ENCODE peak calls at places on chromosomes 12 and 14, in five cellular contexts. U, Q, W, Y and C are unnamed samples.

GRCh38 chr12:8712572-8712971 is 14.8 kb downstream of the RIMKLB start:
- DNase-seq in Q (no peak), U (no peak), W (no peak), Y (no peak), C (no peak)

GRCh38 chr14:105071942-105072341 is 6.7 kb upstream of the GPR132 start:
- DNase-seq in U (no peak), Y (no peak), Q (no peak), W (no peak), C (no peak)

GRCh38 chr14:71650187-71650586 is 282.0 kb upstream of the RGS6 start:
- DNase-seq in Q (peak; percentile 31), W (no peak), U (no peak), Y (no peak), C (no peak)

GRCh38 chr12:77049767-77050353 is 15.5 kb downstream of the E2F7 start:
- DNase-seq in Y (peak; percentile 52), U (peak; percentile 79), W (peak; percentile 77), Q (peak; percentile 66), C (peak; percentile 82)

GRCh38 chr12:104788848-104789271 is 169.2 kb downstream of the SLC41A2 start:
- DNase-seq in U (no peak), Y (no peak), Q (no peak), W (no peak), C (no peak)

GRCh38 chr14:96888158-96888557 is 91.0 kb downstream of the VRK1 start:
- DNase-seq in Y (no peak), U (no peak), Q (no peak), W (peak; percentile 79), C (no peak)

GRCh38 chr12:49827351-49828099 is 688 bp downstream of the NCKAP5L start:
- DNase-seq in Q (peak; percentile 67), U (peak; percentile 58), Y (peak; percentile 55), W (no peak), C (peak; percentile 83)

GRCh38 chr14:56145181-56145580 is 27.0 kb downstream of the PELI2 start:
- DNase-seq in Y (no peak), W (no peak), Q (no peak), U (no peak), C (no peak)

GRCh38 chr12:52531563-52532300 is 11.5 kb upstream of the KRT5 start:
- DNase-seq in Q (no peak), U (no peak), W (no peak), Y (no peak), C (no peak)

GRCh38 chr12:51247523-51248206 is 9.0 kb downstream of the DAZAP2 start:
- DNase-seq in Y (no peak), U (no peak), Q (no peak), W (no peak), C (no peak)

GRCh38 chr12:113348849-113349536 is 9.4 kb upstream of the PLBD2 start:
- DNase-seq in Y (no peak), U (no peak), W (no peak), Q (no peak), C (no peak)

GRCh38 chr12:114238808-114239207 is 167.1 kb downstream of the TBX5 start:
- DNase-seq in W (no peak), U (no peak), Y (no peak), Q (peak; percentile 61), C (peak; percentile 63)

GRCh38 chr12:54128466-54128865 is 60.3 kb downstream of the SMUG1 start:
- DNase-seq in W (no peak), Y (no peak), U (no peak), Q (no peak), C (no peak)

GRCh38 chr14:90341784-90342183 is 10.0 kb upstream of the NRDE2 start:
- DNase-seq in Y (no peak), U (no peak), Q (no peak), W (no peak), C (no peak)

GRCh38 chr14:99472937-99473336 is 7.7 kb downstream of the SETD3 start:
- DNase-seq in U (no peak), Q (peak; percentile 34), Y (no peak), W (no peak), C (no peak)

GRCh38 chr12:25689996-25690501 is 137.0 kb upstream of the LMNTD1 start:
- DNase-seq in U (no peak), Y (peak; percentile 71), Q (peak; percentile 48), W (no peak), C (peak; percentile 48)

GRCh38 chr12:52295663-52296062 is 4.3 kb upstream of the KRT81 start:
- DNase-seq in U (no peak), Y (peak; percentile 69), W (no peak), Q (no peak), C (no peak)

GRCh38 chr12:90940872-90941499 is 14.0 kb downstream of the CCER1 start:
- DNase-seq in Q (peak; percentile 63), U (peak; percentile 45), W (peak; percentile 64), Y (peak; percentile 32), C (peak; percentile 73)

GRCh38 chr12:53096089-53096741 is 1.3 kb upstream of the IGFBP6 start:
- DNase-seq in W (no peak), U (no peak), Q (peak; percentile 83), Y (peak; percentile 48), C (no peak)

GRCh38 chr12:112901271-112901670 is 5.5 kb upstream of the OAS1 start:
- DNase-seq in Q (no peak), U (no peak), W (no peak), Y (no peak), C (no peak)

GRCh38 chr14:34676516-34677211 is 37.7 kb downstream of the CFL2 start:
- DNase-seq in Q (no peak), Y (no peak), U (no peak), W (no peak), C (no peak)

GRCh38 chr12:5395443-5396401 is 36.2 kb upstream of the NTF3 start:
- DNase-seq in Y (peak; percentile 30), W (no peak), Q (no peak), U (no peak), C (no peak)

GRCh38 chr12:112001555-112001954 is 11.4 kb downstream of the TMEM116 start:
- DNase-seq in Y (no peak), W (no peak), U (no peak), Q (peak; percentile 59), C (no peak)

GRCh38 chr14:58663494-58664111 is 25.8 kb downstream of the DACT1 start:
- DNase-seq in Q (peak; percentile 97), W (no peak), U (no peak), Y (peak; percentile 61), C (peak; percentile 21)

DNA sequence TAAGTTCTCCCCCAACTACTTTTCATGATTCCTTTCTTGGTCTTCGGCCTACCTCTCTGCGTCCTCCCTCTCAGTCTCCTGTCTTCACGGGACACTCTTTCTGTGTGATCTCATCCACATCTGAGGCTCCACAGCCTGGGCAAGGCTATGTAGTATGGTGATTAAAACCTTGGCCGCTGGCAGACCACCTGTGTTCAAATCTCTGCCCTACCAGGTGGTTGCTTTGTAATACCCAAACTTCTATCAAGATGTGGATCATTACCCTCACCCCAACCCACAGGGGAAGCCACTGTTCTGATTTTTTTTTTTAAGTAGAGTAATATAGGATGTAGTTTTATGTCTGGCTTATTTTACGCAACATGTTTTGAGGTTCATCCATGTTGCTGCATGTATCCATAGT is 8.1 kb upstream of the STAT6 start:
- DNase-seq in Q (no peak), W (no peak), U (no peak), Y (no peak), C (no peak)
- H2AFZ ChIP-seq in Q (peak overlapping the region; percentile 42), W (no peak overlapping the region), U (peak overlapping the region; percentile 18), Y (peak overlapping the region; percentile 75), C (no peak overlapping the region)

GRCh38 chr14:23557521-23557920 is 1.4 kb downstream of the THTPA start:
- DNase-seq in Y (no peak), Q (no peak), U (peak; percentile 25), W (no peak), C (no peak)
- H3K4me3 ChIP-seq in Y (no peak overlapping the region), Q (no peak overlapping the region), U (peak overlapping the region; percentile 72), W (peak overlapping the region; percentile 88), C (no peak overlapping the region)

DNA sequence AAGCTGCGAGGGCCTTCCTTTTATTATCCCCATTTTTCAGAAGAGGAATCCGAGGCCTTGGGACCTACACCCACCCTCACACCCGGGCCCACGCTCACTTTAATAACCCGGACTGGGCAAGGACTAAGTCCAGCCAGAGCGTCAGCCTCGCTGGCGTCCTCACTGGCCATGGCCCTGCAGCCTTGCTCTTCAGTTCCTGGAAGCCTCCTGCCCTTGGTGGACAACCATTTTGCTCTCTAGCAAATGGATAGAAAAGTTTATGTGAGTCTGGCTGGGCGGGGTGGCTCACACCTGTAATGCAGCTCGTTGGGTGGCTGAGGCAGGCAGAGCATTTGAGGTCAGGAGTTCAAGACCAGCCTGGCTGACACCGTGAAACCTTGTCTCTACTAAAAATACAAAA is 9.8 kb downstream of the RTL1 start:
- DNase-seq in Y (no peak), Q (no peak), W (no peak), U (no peak), C (no peak)
- H3K27ac ChIP-seq in Y (no peak overlapping the region), Q (no peak overlapping the region), W (no peak overlapping the region), U (no peak overlapping the region), C (no peak overlapping the region)

GRCh38 chr12:122051231-122051876 is 27.2 kb upstream of the MLXIP start:
- DNase-seq in Y (no peak), Q (no peak), W (no peak), U (no peak), C (no peak)
- H2AFZ ChIP-seq in Y (no peak overlapping the region), Q (no peak overlapping the region), W (no peak overlapping the region), U (no peak overlapping the region), C (no peak overlapping the region)

GRCh38 chr14:93878871-93879270 is 48.3 kb upstream of the FAM181A start:
- DNase-seq in Q (no peak), Y (no peak), W (no peak), U (no peak), C (no peak)

GRCh38 chr14:93884950-93885349 is 42.2 kb upstream of the FAM181A start:
- DNase-seq in Q (no peak), Y (no peak), W (no peak), U (no peak), C (no peak)

GRCh38 chr14:93879362-93879983 is 47.7 kb upstream of the FAM181A start:
- DNase-seq in U (no peak), Y (no peak), Q (no peak), W (no peak), C (no peak)

GRCh38 chr14:93878251-93878650 is 48.9 kb upstream of the FAM181A start:
- DNase-seq in Q (no peak), U (no peak), W (no peak), Y (no peak), C (no peak)

DNA sequence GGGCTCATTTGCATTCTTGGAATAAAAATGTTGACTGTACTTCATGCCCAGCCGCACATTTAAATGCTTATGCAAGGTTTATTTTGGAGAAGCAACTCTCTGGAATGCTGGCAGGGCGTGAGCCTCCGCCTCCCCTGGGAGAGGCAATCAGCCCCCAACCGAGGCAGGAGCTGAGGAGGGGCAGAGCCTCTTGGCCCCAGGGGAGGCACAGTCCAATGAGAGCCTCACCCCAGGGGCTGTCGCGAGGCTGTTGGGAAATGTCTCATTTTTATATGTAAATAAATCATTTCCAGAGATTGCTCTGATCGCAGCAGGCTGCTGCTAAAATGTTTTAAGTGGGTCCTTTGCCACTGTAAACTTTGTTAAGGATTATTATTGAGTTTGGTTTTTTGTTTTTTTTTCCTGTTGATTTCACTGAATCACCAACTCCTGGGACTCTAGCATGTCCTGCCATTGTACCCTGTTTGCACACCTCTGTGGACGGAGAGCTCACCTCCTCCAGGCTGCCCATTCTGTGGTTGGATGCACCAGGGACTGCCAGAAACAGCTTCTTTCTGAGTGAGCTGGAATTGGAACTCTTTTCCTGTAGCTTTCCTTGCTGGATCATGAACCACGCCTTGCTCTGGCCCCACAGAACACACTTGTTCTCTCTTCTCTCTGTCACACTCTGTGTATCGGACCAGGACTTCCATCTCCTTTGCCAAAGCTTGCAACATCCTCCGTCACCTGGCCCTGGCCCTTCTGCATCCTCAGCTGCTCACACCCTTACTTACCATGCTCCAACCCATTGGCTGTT is 46.9 kb upstream of the FAM181A start:
- DNase-seq in W (no peak), Q (peak; percentile 2), U (no peak), Y (no peak), C (no peak)
- H3K4me3 ChIP-seq in W (no peak overlapping the region), Q (no peak overlapping the region), U (no peak overlapping the region), Y (peak overlapping the region; percentile 8), C (no peak overlapping the region)